ENCODE peak calls at places on chromosomes 3 and 15, in four cellular contexts. R, V, S and N are unnamed samples.

GRCh38 chr3:187183903-187184302 is 13.4 kb upstream of the RTP1 start:
- DNase-seq in S (no peak), R (no peak), V (no peak), N (no peak)

GRCh38 chr15:96585634-96586386 is 255.3 kb downstream of the NR2F2 start:
- DNase-seq in R (no peak), S (no peak), V (no peak), N (no peak)

GRCh38 chr3:33299395-33300081 is 22.3 kb downstream of the FBXL2 start:
- DNase-seq in S (peak; percentile 88), R (no peak), V (no peak), N (no peak)

GRCh38 chr3:195522254-195523023 is 20.7 kb downstream of the PPP1R2 start:
- DNase-seq in S (peak; percentile 11), V (peak; percentile 35), R (no peak), N (no peak)

GRCh38 chr3:58117561-58118305 is 93.0 kb downstream of the DNASE1L3 start:
- DNase-seq in V (no peak), R (no peak), S (peak; percentile 50), N (no peak)

GRCh38 chr3:148815316-148815715 is 12.3 kb upstream of the CPB1 start:
- DNase-seq in V (no peak), R (no peak), S (no peak), N (no peak)

GRCh38 chr3:4514321-4514720 is 21.2 kb downstream of the ITPR1 start:
- DNase-seq in R (no peak), S (no peak), V (no peak), N (no peak)

GRCh38 chr15:38562278-38562677 is 2.3 kb downstream of the RASGRP1 start:
- DNase-seq in R (no peak), S (no peak), V (no peak), N (no peak)

GRCh38 chr3:139588450-139588849 is 48.9 kb upstream of the RBP1 start:
- DNase-seq in V (no peak), S (no peak), R (no peak), N (no peak)

GRCh38 chr15:68631621-68632051 is 52.8 kb downstream of the CORO2B start:
- DNase-seq in S (no peak), V (no peak), R (no peak), N (no peak)

GRCh38 chr15:88604972-88605506 is 16.1 kb upstream of the AEN start:
- DNase-seq in V (no peak), S (no peak), R (no peak), N (no peak)

GRCh38 chr15:45242289-45242688 is 9.7 kb upstream of the SLC28A2 start:
- DNase-seq in V (no peak), R (no peak), S (no peak), N (no peak)

GRCh38 chr3:14538451-14539088 is 1.6 kb downstream of the GRIP2 start:
- DNase-seq in V (no peak), S (no peak), R (no peak), N (no peak)

GRCh38 chr3:43996379-43997301 is 245.0 kb upstream of the TOPAZ1 start:
- DNase-seq in S (peak; percentile 12), R (no peak), V (no peak), N (no peak)

GRCh38 chr15:77607111-77607893 is 25.4 kb downstream of the LINGO1 start:
- DNase-seq in V (no peak), S (no peak), R (no peak), N (no peak)

GRCh38 chr3:126646662-126647061 is 8.3 kb downstream of the TXNRD3 start:
- DNase-seq in V (no peak), S (no peak), R (no peak), N (no peak)

GRCh38 chr15:89912674-89913396 is at the start of gene ARPIN:
- DNase-seq in S (peak; percentile 46), R (no peak), V (no peak), N (no peak)

GRCh38 chr3:172586447-172586846 is 63.2 kb upstream of the TNFSF10 start:
- DNase-seq in V (no peak), S (no peak), R (no peak), N (no peak)

GRCh38 chr3:112755845-112756671 is 90.6 kb downstream of the CD200R1L start:
- DNase-seq in S (no peak), R (no peak), V (no peak), N (no peak)